ENCODE peak calls at places on chromosomes 5 and 9, in five cellular contexts. One of them, this sample, is unnamed.

GRCh38 chr5:34655354-34655991 is 655 bp upstream of the RAI14 start:
- DNase-seq in sigmoid colon: peak
- DNase-seq in GM12878: no peak
- DNase-seq in colonic mucosa: peak
- DNase-seq in A549: peak
- DNase-seq in this sample: no peak

GRCh38 chr9:99158629-99159028 is 53.7 kb downstream of the TGFBR1 start:
- DNase-seq in colonic mucosa: no peak
- DNase-seq in GM12878: no peak
- DNase-seq in A549: peak
- DNase-seq in sigmoid colon: no peak
- DNase-seq in this sample: no peak

GRCh38 chr5:149152317-149152746 is 11.0 kb downstream of the ABLIM3 start:
- DNase-seq in sigmoid colon: no peak
- DNase-seq in A549: peak
- DNase-seq in GM12878: no peak
- DNase-seq in colonic mucosa: no peak
- DNase-seq in this sample: no peak

GRCh38 chr5:159548517-159548916 is 218.2 kb upstream of the IL12B start:
- DNase-seq in colonic mucosa: no peak
- DNase-seq in GM12878: no peak
- DNase-seq in A549: no peak
- DNase-seq in sigmoid colon: no peak
- DNase-seq in this sample: no peak

GRCh38 chr9:124511891-124512805 is 4.9 kb upstream of the NR5A1 start:
- DNase-seq in A549: no peak
- DNase-seq in GM12878: no peak
- DNase-seq in sigmoid colon: no peak
- DNase-seq in colonic mucosa: no peak
- DNase-seq in this sample: no peak

GRCh38 chr5:122906768-122907167 is 61.4 kb downstream of the SNX24 start:
- DNase-seq in A549: no peak
- DNase-seq in GM12878: no peak
- DNase-seq in colonic mucosa: no peak
- DNase-seq in sigmoid colon: no peak
- DNase-seq in this sample: no peak

GRCh38 chr9:113622600-113623400 is 159.3 kb downstream of the RGS3 start:
- DNase-seq in sigmoid colon: peak
- DNase-seq in A549: peak
- DNase-seq in GM12878: peak
- DNase-seq in colonic mucosa: no peak
- DNase-seq in this sample: no peak

GRCh38 chr9:106834888-106835287 is 28.1 kb upstream of the ZNF462 start:
- DNase-seq in A549: no peak
- DNase-seq in colonic mucosa: no peak
- DNase-seq in sigmoid colon: no peak
- DNase-seq in GM12878: no peak
- DNase-seq in this sample: no peak

GRCh38 chr9:120778758-120779157 is 14.5 kb downstream of the FBXW2 start:
- DNase-seq in sigmoid colon: no peak
- DNase-seq in A549: peak
- DNase-seq in colonic mucosa: no peak
- DNase-seq in GM12878: no peak
- DNase-seq in this sample: no peak

GRCh38 chr9:131111186-131111853 is 14.1 kb upstream of the NUP214 start:
- DNase-seq in colonic mucosa: no peak
- DNase-seq in A549: no peak
- DNase-seq in sigmoid colon: no peak
- DNase-seq in GM12878: no peak
- DNase-seq in this sample: peak

GRCh38 chr5:171648279-171648774 is 137.3 kb upstream of the SMIM23 start:
- DNase-seq in colonic mucosa: no peak
- DNase-seq in GM12878: no peak
- DNase-seq in A549: no peak
- DNase-seq in sigmoid colon: no peak
- DNase-seq in this sample: no peak

GRCh38 chr5:114857951-114858401 is 311.7 kb downstream of the TRIM36 start:
- DNase-seq in colonic mucosa: no peak
- DNase-seq in A549: no peak
- DNase-seq in sigmoid colon: no peak
- DNase-seq in GM12878: no peak
- DNase-seq in this sample: no peak

GRCh38 chr5:114858964-114859363 is 310.7 kb downstream of the TRIM36 start:
- DNase-seq in GM12878: no peak
- DNase-seq in colonic mucosa: no peak
- DNase-seq in sigmoid colon: no peak
- DNase-seq in A549: no peak
- DNase-seq in this sample: no peak
- TF ChIP-seq CTCF in GM12878: no peak
- TF ChIP-seq CTCF in colonic mucosa: no peak
- TF ChIP-seq CTCF in sigmoid colon: no peak
- TF ChIP-seq CTCF in A549: no peak
- TF ChIP-seq CTCF in this sample: no peak

DNA sequence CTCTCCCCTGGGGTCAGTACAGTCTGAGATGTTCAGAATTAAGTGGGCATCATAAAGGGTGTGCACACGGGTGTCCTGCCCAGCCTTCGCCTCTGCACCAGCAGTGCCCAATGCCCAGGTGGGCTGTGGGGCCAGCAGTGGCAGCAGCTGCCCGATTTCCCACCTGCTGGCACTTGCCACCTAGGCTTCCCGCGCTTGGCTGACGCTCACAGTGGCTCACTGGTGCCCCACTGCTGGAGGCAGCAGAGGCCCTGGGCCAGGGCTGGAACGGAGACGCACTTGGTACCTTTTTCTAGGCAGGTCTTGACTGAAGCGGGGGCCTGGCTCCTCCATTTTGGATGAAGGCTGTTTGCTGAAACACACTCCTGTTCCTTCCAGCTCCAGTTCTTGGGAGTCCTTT is 17.0 kb downstream of the MRNIP start:
- DNase-seq in GM12878: no peak
- DNase-seq in sigmoid colon: peak
- DNase-seq in colonic mucosa: no peak
- DNase-seq in A549: no peak
- DNase-seq in this sample: no peak
- H3K27ac ChIP-seq in GM12878: no peak
- H3K27ac ChIP-seq in sigmoid colon: no peak
- H3K27ac ChIP-seq in colonic mucosa: no peak
- H3K27ac ChIP-seq in A549: no peak
- H3K27ac ChIP-seq in this sample: no peak

GRCh38 chr5:180213256-180213600 is 4.2 kb upstream of the RASGEF1C start:
- DNase-seq in sigmoid colon: no peak
- DNase-seq in GM12878: no peak
- DNase-seq in A549: no peak
- DNase-seq in colonic mucosa: no peak
- DNase-seq in this sample: no peak
- TF ChIP-seq CTCF in sigmoid colon: peak
- TF ChIP-seq CTCF in GM12878: no peak
- TF ChIP-seq CTCF in A549: no peak
- TF ChIP-seq CTCF in colonic mucosa: no peak
- TF ChIP-seq CTCF in this sample: no peak

GRCh38 chr9:107999890-108000289 is 510.3 kb upstream of the KLF4 start:
- DNase-seq in GM12878: no peak
- DNase-seq in A549: no peak
- DNase-seq in colonic mucosa: no peak
- DNase-seq in sigmoid colon: no peak
- DNase-seq in this sample: no peak
- H3K27ac ChIP-seq in GM12878: no peak
- H3K27ac ChIP-seq in A549: no peak
- H3K27ac ChIP-seq in colonic mucosa: no peak
- H3K27ac ChIP-seq in sigmoid colon: no peak
- H3K27ac ChIP-seq in this sample: no peak

GRCh38 chr5:103464801-103465484 is 97.6 kb downstream of the NUDT12 start:
- DNase-seq in GM12878: no peak
- DNase-seq in sigmoid colon: no peak
- DNase-seq in colonic mucosa: no peak
- DNase-seq in A549: no peak
- DNase-seq in this sample: no peak
- TF ChIP-seq CTCF in GM12878: no peak
- TF ChIP-seq CTCF in sigmoid colon: no peak
- TF ChIP-seq CTCF in colonic mucosa: no peak
- TF ChIP-seq CTCF in A549: no peak
- TF ChIP-seq CTCF in this sample: no peak